ENCODE peak calls at places on chromosome 19, in seven cellular contexts. K is mesenchymal stem cell, M is H9, O is neuronal stem cell, V is IMR-90, S is H1, D is mesendoderm. U is an unnamed sample.

GRCh38 chr19:17441241-17442135 is 7.0 kb downstream of the TMEM221 start:
- DNase-seq in K (peak), M (peak), O (no peak), V (no peak), S (peak), D (peak), U (no peak)

GRCh38 chr19:44371815-44372480 is 15.5 kb upstream of the ZNF112 start:
- DNase-seq in K (no peak), M (no peak), O (no peak), V (no peak), S (no peak), D (no peak), U (no peak)

GRCh38 chr19:46319620-46320019 is 22.8 kb downstream of the HIF3A start:
- DNase-seq in K (no peak), M (no peak), O (no peak), V (no peak), S (no peak), D (no peak), U (no peak)

GRCh38 chr19:5680083-5680436 is 256 bp downstream of the MICOS13 start:
- DNase-seq in K (no peak), M (no peak), O (no peak), V (peak), S (no peak), D (no peak), U (no peak)

GRCh38 chr19:42528354-42529247 is at the start of gene CEACAM1:
- DNase-seq in K (no peak), M (no peak), O (no peak), V (no peak), S (peak), D (no peak), U (peak)

GRCh38 chr19:46713781-46714522 is 3.0 kb downstream of the PRKD2 start:
- DNase-seq in K (peak), M (peak), O (no peak), V (peak), S (peak), D (peak), U (peak)

GRCh38 chr19:29266603-29267002 is 53.7 kb upstream of the UQCRFS1 start:
- DNase-seq in K (no peak), M (no peak), O (no peak), V (no peak), S (no peak), D (no peak), U (no peak)

GRCh38 chr19:52492991-52493470 is 34.4 kb upstream of the ZNF808 start:
- DNase-seq in K (no peak), M (peak), O (peak), V (no peak), S (peak), D (peak), U (peak)

GRCh38 chr19:46611791-46612190 is 10.7 kb downstream of the CALM3 start:
- DNase-seq in K (no peak), M (no peak), O (no peak), V (no peak), S (no peak), D (no peak), U (no peak)

GRCh38 chr19:44925114-44925891 is 10.9 kb downstream of the APOC1 start:
- DNase-seq in K (peak), M (no peak), O (no peak), V (peak), S (no peak), D (no peak), U (no peak)

GRCh38 chr19:49020931-49021895 is 2.9 kb downstream of the CGB3 start:
- DNase-seq in K (peak), M (no peak), O (no peak), V (peak), S (no peak), D (no peak), U (no peak)

GRCh38 chr19:51272183-51272817 is 21.4 kb downstream of the SIGLECL1 start:
- DNase-seq in K (no peak), M (no peak), O (no peak), V (no peak), S (peak), D (no peak), U (no peak)

GRCh38 chr19:315811-316210 is 24.6 kb upstream of the PLPP2 start:
- DNase-seq in K (no peak), M (no peak), O (no peak), V (no peak), S (no peak), D (no peak), U (no peak)

GRCh38 chr19:16382775-16383543 is 58.3 kb downstream of the KLF2 start:
- DNase-seq in K (peak), M (peak), O (peak), V (peak), S (peak), D (peak), U (peak)

GRCh38 chr19:48982280-48982679 is 10.8 kb downstream of the GYS1 start:
- DNase-seq in K (no peak), M (no peak), O (no peak), V (no peak), S (no peak), D (no peak), U (no peak)

GRCh38 chr19:55173717-55174409 is 6.2 kb downstream of the SYT5 start:
- DNase-seq in K (peak), M (peak), O (peak), V (peak), S (peak), D (peak), U (peak)

GRCh38 chr19:49421039-49421877 is 2.0 kb downstream of the PTH2 start:
- DNase-seq in K (peak), M (peak), O (peak), V (peak), S (peak), D (peak), U (peak)

GRCh38 chr19:54952591-54953344 is 5.4 kb upstream of the NLRP7 start:
- DNase-seq in K (no peak), M (no peak), O (peak), V (no peak), S (no peak), D (peak), U (peak)

GRCh38 chr19:3618811-3619630 is 7.6 kb downstream of the CACTIN start:
- DNase-seq in K (no peak), M (no peak), O (no peak), V (no peak), S (no peak), D (no peak), U (no peak)

GRCh38 chr19:17511724-17512573 is 500 bp downstream of the PGLS start:
- DNase-seq in K (peak), M (peak), O (peak), V (peak), S (peak), D (peak), U (peak)

GRCh38 chr19:6536138-6536671 is 5.4 kb downstream of the TNFSF9 start:
- DNase-seq in K (peak), M (peak), O (no peak), V (no peak), S (peak), D (peak), U (peak)

GRCh38 chr19:14476663-14477401 is 1.7 kb upstream of the PTGER1 start:
- DNase-seq in K (peak), M (no peak), O (no peak), V (peak), S (peak), D (peak), U (peak)

GRCh38 chr19:39155114-39155700 is 29.6 kb downstream of the PAK4 start:
- DNase-seq in K (no peak), M (no peak), O (no peak), V (no peak), S (no peak), D (no peak), U (peak)

GRCh38 chr19:52188822-52189744 is 769 bp upstream of the PPP2R1A start:
- DNase-seq in K (no peak), M (no peak), O (no peak), V (no peak), S (peak), D (no peak), U (peak)

GRCh38 chr19:23991170-23991569 is 76.5 kb downstream of the ZNF726 start:
- DNase-seq in K (no peak), M (no peak), O (no peak), V (no peak), S (no peak), D (peak), U (peak)

GRCh38 chr19:50717026-50717723 is 2.4 kb downstream of the SHANK1 start:
- DNase-seq in K (no peak), M (no peak), O (no peak), V (no peak), S (no peak), D (no peak), U (no peak)

GRCh38 chr19:34692541-34692940 is 15.1 kb downstream of the ZNF302 start:
- DNase-seq in K (no peak), M (no peak), O (no peak), V (no peak), S (no peak), D (no peak), U (no peak)

GRCh38 chr19:42121036-42121621 is 11.1 kb downstream of the POU2F2 start:
- DNase-seq in K (no peak), M (no peak), O (no peak), V (no peak), S (no peak), D (no peak), U (no peak)

GRCh38 chr19:29881386-29881785 is 60.7 kb upstream of the URI1 start:
- DNase-seq in K (no peak), M (no peak), O (no peak), V (peak), S (no peak), D (no peak), U (no peak)

GRCh38 chr19:13100031-13100588 is 2.5 kb downstream of the LYL1 start:
- DNase-seq in K (no peak), M (no peak), O (no peak), V (no peak), S (no peak), D (no peak), U (no peak)

GRCh38 chr19:40231544-40232424 is 5.3 kb upstream of the CCNP start:
- DNase-seq in K (peak), M (peak), O (no peak), V (no peak), S (no peak), D (peak), U (no peak)

GRCh38 chr19:51948979-51949378 is 21.7 kb downstream of the ZNF613 start:
- DNase-seq in K (no peak), M (no peak), O (no peak), V (peak), S (no peak), D (no peak), U (no peak)

DNA sequence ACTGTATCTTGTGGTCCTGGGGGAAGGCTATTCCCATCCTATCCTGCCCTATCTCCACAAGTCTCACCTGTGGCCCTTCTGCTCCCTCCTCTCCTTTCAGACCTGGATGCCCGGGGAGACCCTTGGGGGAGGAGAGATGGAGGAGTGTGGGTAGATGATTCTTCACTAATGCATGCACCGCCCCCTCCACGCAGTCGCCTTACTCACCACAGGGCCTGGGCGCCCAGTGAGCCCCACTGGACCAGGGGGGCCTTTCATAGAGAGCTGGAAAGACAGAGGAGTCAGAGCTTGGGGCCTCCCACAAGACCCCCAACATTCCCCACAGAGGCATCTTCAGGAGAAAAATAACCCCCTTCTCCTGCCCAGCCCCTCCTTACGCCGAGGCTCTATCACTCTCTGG is 14.3 kb downstream of the COL5A3 start:
- DNase-seq in K (no peak), M (no peak), O (no peak), V (peak), S (no peak), D (no peak), U (no peak)
- H3K18ac ChIP-seq in K (no peak), M (no peak), O (no peak), V (no peak), S (no peak), D (no peak), U (no peak)

GRCh38 chr19:38073806-38074685 is 150.0 kb downstream of the DPF1 start:
- DNase-seq in K (peak), M (peak), O (peak), V (peak), S (peak), D (peak), U (peak)
- H3K4me2 ChIP-seq in K (no peak), M (no peak), O (no peak), V (no peak), S (no peak), D (no peak), U (no peak)

GRCh38 chr19:2555422-2556220 is 79.7 kb downstream of the GADD45B start:
- DNase-seq in K (no peak), M (no peak), O (no peak), V (no peak), S (no peak), D (no peak), U (peak)
- H2AK5ac ChIP-seq in K (peak), M (no peak), O (peak), V (peak), S (no peak), D (no peak), U (peak)

DNA sequence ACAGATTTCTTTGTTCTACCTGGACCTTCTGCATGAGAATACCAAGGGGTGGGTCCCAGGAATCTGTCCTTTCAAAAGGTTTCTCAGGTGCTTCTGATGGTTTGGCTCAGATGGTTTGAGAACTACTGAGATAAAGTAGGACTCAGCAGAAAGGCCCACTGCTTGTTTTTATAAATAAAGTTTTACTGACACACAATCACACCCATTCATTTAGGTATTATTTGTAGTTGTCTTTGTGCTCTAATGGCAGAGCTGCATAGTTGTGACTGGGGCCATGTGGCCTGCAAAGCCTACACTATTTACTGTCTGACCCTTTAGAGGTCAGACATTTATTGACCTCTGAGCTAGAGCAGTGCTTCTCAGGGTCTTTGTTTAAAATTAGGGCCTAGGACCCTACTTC is 17.6 kb downstream of the EDDM13 start:
- DNase-seq in K (no peak), M (no peak), O (no peak), V (no peak), S (no peak), D (no peak), U (no peak)
- H3K18ac ChIP-seq in K (no peak), M (no peak), O (no peak), V (no peak), S (no peak), D (no peak), U (no peak)

GRCh38 chr19:8578642-8579265 is 1.5 kb upstream of the MYO1F start:
- DNase-seq in K (peak), M (peak), O (peak), V (peak), S (peak), D (peak), U (peak)

GRCh38 chr19:8575467-8575997 is 1.7 kb downstream of the MYO1F start:
- DNase-seq in K (no peak), M (peak), O (no peak), V (peak), S (no peak), D (peak), U (peak)

GRCh38 chr19:8577247-8577646 is at the start of gene MYO1F:
- DNase-seq in K (no peak), M (no peak), O (no peak), V (no peak), S (no peak), D (no peak), U (no peak)

GRCh38 chr19:8577741-8578140 is 499 bp upstream of the MYO1F start:
- DNase-seq in K (no peak), M (no peak), O (no peak), V (no peak), S (no peak), D (no peak), U (no peak)

GRCh38 chr19:8576273-8576993 is 809 bp downstream of the MYO1F start:
- DNase-seq in K (no peak), M (no peak), O (no peak), V (no peak), S (no peak), D (no peak), U (no peak)
- H3K4me2 ChIP-seq in K (no peak), M (no peak), O (no peak), V (no peak), S (peak), D (no peak), U (no peak)

GRCh38 chr19:58569191-58569942 is 3.8 kb downstream of the MZF1 start:
- DNase-seq in K (no peak), M (no peak), O (no peak), V (no peak), S (no peak), D (no peak), U (no peak)
- H2AK5ac ChIP-seq in K (no peak), M (no peak), O (no peak), V (no peak), S (no peak), D (no peak), U (no peak)

GRCh38 chr19:19428746-19429145 is 23.3 kb downstream of the GATAD2A start:
- DNase-seq in K (no peak), M (no peak), O (no peak), V (no peak), S (no peak), D (no peak), U (no peak)
- H3K18ac ChIP-seq in K (no peak), M (no peak), O (no peak), V (no peak), S (no peak), D (no peak), U (no peak)

DNA sequence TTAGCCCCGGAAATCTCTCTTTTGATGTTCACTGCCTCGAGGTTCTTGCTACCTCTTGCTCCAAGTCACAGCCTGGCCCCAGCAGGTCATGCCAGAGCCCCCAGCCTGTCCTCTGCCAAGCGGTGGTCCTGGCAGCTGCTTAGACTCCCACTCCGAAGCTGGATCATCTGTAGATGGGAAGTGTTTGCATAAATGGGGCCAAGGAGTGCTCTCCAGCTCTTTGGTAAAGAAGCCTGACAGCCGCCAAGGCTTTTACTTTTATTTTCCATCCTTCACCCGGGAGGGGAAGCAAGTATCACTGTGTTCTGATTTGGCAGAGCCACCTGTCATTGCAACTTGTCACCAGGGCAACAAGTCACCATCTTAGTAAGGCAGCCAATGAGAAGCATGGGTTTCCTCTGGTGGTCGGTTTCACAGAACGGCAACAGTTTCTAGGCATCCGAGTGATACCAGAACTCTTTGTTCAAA is 10.6 kb upstream of the RETN start:
- DNase-seq in K (no peak), M (no peak), O (no peak), V (no peak), S (no peak), D (peak), U (no peak)
- H3K4me2 ChIP-seq in K (no peak), M (no peak), O (no peak), V (no peak), S (no peak), D (no peak), U (no peak)

DNA sequence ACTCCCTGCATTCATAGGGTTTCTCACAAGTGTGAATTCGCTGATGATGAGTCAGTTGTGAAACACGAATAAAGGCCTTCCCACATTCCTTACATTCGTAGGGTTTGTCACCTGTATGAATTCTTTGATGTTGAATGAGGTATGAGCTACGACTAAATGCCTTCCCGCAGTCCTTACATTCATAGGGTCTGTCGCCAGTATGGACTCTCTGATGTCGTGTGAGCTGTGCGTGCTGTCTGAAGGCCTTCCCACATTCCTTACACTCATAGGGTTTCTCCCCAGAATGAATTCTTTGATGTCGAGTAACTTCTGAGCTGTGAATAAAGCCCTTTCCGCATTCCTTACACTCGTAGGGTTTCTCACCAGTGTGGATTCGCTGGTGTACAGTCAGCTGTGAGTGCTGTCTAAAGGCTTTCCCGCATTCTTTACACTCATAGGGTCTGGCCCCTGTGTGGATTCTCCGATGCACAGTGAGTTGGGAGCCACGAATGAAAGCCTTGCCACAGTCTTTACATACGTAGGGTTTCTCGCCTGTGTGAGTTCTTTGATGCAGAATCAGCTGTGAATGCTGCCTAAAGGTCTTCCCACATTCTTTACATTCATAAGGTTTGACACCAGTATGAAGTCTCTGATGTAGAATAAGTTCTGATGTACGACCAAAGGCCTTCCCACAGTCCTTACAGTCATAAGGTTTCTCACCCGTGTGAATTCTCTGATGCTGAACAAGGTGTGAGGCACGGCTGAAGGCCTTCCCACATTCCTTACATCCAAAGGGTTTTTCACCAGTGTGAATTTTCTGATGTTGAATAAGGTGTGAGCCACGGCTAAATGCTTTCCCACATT is 30.6 kb upstream of the COX7A1 start:
- DNase-seq in K (no peak), M (peak), O (no peak), V (peak), S (no peak), D (peak), U (peak)
- H2AK5ac ChIP-seq in K (no peak), M (no peak), O (no peak), V (peak), S (no peak), D (no peak), U (no peak)

U was measured in trophoblast cell.